ENCODE peak calls at places on chromosomes 7 and 10, in ten cellular contexts. One of them, this sample, is unnamed.

GRCh38 chr7:24922099-24922773 is 57.7 kb downstream of the OSBPL3 start:
- DNase-seq in AG04449: no peak
- DNase-seq in Panc1: no peak
- DNase-seq in fibroblast of pulmonary artery: no peak
- DNase-seq in Caco-2: no peak
- DNase-seq in GM13976: no peak
- DNase-seq in psoas muscle: no peak
- DNase-seq in GM12865: no peak
- DNase-seq in IMR-90: no peak
- DNase-seq in mesothelial cell of epicardium: no peak
- DNase-seq in this sample: no peak

GRCh38 chr7:24942226-24942625 is 37.8 kb downstream of the OSBPL3 start:
- DNase-seq in AG04449: no peak
- DNase-seq in IMR-90: no peak
- DNase-seq in mesothelial cell of epicardium: no peak
- DNase-seq in psoas muscle: no peak
- DNase-seq in GM13976: no peak
- DNase-seq in Caco-2: no peak
- DNase-seq in GM12865: no peak
- DNase-seq in Panc1: no peak
- DNase-seq in fibroblast of pulmonary artery: no peak
- DNase-seq in this sample: no peak

GRCh38 chr10:95785942-95786669 is 30.1 kb downstream of the ENTPD1 start:
- DNase-seq in fibroblast of pulmonary artery: no peak
- DNase-seq in Caco-2: no peak
- DNase-seq in GM13976: no peak
- DNase-seq in GM12865: peak; percentile 77
- DNase-seq in psoas muscle: no peak
- DNase-seq in mesothelial cell of epicardium: no peak
- DNase-seq in IMR-90: no peak
- DNase-seq in Panc1: no peak
- DNase-seq in AG04449: no peak
- DNase-seq in this sample: no peak

GRCh38 chr10:59896186-59896585 is 10.2 kb downstream of the CCDC6 start:
- DNase-seq in GM13976: no peak
- DNase-seq in AG04449: no peak
- DNase-seq in IMR-90: no peak
- DNase-seq in Caco-2: no peak
- DNase-seq in fibroblast of pulmonary artery: no peak
- DNase-seq in mesothelial cell of epicardium: no peak
- DNase-seq in Panc1: no peak
- DNase-seq in psoas muscle: no peak
- DNase-seq in GM12865: no peak
- DNase-seq in this sample: no peak

GRCh38 chr7:98372993-98373392 is 27.9 kb downstream of the BAIAP2L1 start:
- DNase-seq in GM13976: no peak
- DNase-seq in psoas muscle: no peak
- DNase-seq in fibroblast of pulmonary artery: peak; percentile 30
- DNase-seq in Caco-2: no peak
- DNase-seq in GM12865: no peak
- DNase-seq in mesothelial cell of epicardium: no peak
- DNase-seq in AG04449: peak; percentile 42
- DNase-seq in Panc1: no peak
- DNase-seq in IMR-90: peak; percentile 81
- DNase-seq in this sample: no peak

GRCh38 chr10:47421057-47421952 is 37.2 kb upstream of the ZNF488 start:
- DNase-seq in IMR-90: peak; percentile 91
- DNase-seq in Caco-2: peak; percentile 41
- DNase-seq in mesothelial cell of epicardium: no peak
- DNase-seq in GM13976: peak; percentile 4
- DNase-seq in psoas muscle: no peak
- DNase-seq in AG04449: no peak
- DNase-seq in Panc1: no peak
- DNase-seq in GM12865: no peak
- DNase-seq in fibroblast of pulmonary artery: peak; percentile 46
- DNase-seq in this sample: no peak

GRCh38 chr7:44565795-44566559 is 7.7 kb downstream of the DDX56 start:
- DNase-seq in mesothelial cell of epicardium: no peak
- DNase-seq in GM12865: no peak
- DNase-seq in fibroblast of pulmonary artery: no peak
- DNase-seq in Panc1: no peak
- DNase-seq in Caco-2: no peak
- DNase-seq in GM13976: no peak
- DNase-seq in IMR-90: no peak
- DNase-seq in AG04449: no peak
- DNase-seq in psoas muscle: no peak
- DNase-seq in this sample: no peak

GRCh38 chr10:63919576-63920279 is 398.5 kb downstream of the REEP3 start:
- DNase-seq in GM12865: no peak
- DNase-seq in IMR-90: no peak
- DNase-seq in AG04449: no peak
- DNase-seq in mesothelial cell of epicardium: no peak
- DNase-seq in GM13976: no peak
- DNase-seq in psoas muscle: no peak
- DNase-seq in fibroblast of pulmonary artery: no peak
- DNase-seq in Caco-2: no peak
- DNase-seq in Panc1: no peak
- DNase-seq in this sample: no peak

GRCh38 chr10:133391249-133391635 is 2.7 kb upstream of the MTG1 start:
- DNase-seq in GM13976: no peak
- DNase-seq in AG04449: no peak
- DNase-seq in psoas muscle: no peak
- DNase-seq in fibroblast of pulmonary artery: no peak
- DNase-seq in Caco-2: peak; percentile 10
- DNase-seq in mesothelial cell of epicardium: peak; percentile 29
- DNase-seq in IMR-90: no peak
- DNase-seq in GM12865: no peak
- DNase-seq in Panc1: no peak
- DNase-seq in this sample: no peak

GRCh38 chr10:17923728-17924127 is 28.0 kb upstream of the SLC39A12 start:
- DNase-seq in Caco-2: no peak
- DNase-seq in GM12865: no peak
- DNase-seq in AG04449: peak; percentile 65
- DNase-seq in psoas muscle: no peak
- DNase-seq in IMR-90: peak; percentile 95
- DNase-seq in mesothelial cell of epicardium: no peak
- DNase-seq in GM13976: no peak
- DNase-seq in fibroblast of pulmonary artery: peak; percentile 77
- DNase-seq in Panc1: no peak
- DNase-seq in this sample: no peak

DNA sequence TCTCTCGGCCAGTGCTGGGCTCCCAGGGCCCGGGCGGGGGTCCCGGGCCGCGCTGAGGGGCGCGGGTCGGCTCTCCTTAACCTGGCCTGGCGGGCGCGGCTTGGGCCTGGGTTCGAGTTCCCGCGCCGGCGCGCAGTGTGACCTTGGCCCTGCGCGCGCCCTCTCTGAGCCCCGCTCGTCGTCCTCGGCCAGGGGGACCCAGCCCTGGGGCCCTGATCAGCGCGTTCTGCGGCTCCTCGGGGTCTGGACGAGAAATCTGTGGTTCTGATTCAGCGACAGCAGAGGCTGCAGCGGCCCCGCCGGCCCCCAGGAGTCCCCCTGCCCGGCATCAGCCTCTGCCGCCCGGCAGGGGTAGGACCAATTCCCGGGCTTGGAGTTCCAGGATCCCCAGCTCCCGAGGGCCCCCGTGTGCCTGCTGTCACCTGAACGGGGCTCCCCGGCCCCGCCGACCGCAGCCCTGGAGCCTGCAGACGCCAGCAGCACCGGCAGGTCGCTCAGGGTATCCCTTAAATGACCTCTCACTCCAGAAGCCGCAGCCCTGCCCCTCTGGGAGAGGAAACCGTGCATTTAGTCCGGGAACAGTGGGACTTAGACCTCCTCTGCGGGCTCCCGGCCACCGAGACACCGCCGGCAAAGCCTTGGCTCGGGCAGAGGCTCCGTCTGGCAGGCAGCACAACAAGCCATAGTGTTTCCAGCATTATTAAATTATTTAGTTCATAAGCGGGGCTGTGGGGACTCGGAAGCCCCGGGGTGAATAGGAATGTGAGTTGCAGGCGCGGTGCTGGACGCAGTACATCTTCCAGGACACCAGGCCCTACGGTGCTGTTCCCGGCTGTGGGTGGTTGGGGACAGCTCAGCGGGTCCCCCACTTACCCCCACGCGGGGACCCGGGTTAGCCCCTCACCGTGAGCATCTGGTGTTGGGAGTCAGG is 572 bp downstream of the CHST12 start:
- DNase-seq in IMR-90: peak; percentile 21
- DNase-seq in AG04449: no peak
- DNase-seq in psoas muscle: peak; percentile 35
- DNase-seq in mesothelial cell of epicardium: peak; percentile 68
- DNase-seq in fibroblast of pulmonary artery: peak; percentile 35
- DNase-seq in GM12865: peak; percentile 46
- DNase-seq in Panc1: no peak
- DNase-seq in Caco-2: peak; percentile 55
- DNase-seq in GM13976: no peak
- DNase-seq in this sample: no peak
- TF ChIP-seq CTCF in IMR-90: no peak
- TF ChIP-seq CTCF in AG04449: peak; percentile 22
- TF ChIP-seq CTCF in psoas muscle: no peak
- TF ChIP-seq CTCF in mesothelial cell of epicardium: peak; percentile 24
- TF ChIP-seq CTCF in fibroblast of pulmonary artery: peak; percentile 3
- TF ChIP-seq CTCF in GM12865: no peak
- TF ChIP-seq CTCF in Panc1: no peak
- TF ChIP-seq CTCF in Caco-2: peak; percentile 19
- TF ChIP-seq CTCF in GM13976: no peak
- TF ChIP-seq CTCF in this sample: no peak

DNA sequence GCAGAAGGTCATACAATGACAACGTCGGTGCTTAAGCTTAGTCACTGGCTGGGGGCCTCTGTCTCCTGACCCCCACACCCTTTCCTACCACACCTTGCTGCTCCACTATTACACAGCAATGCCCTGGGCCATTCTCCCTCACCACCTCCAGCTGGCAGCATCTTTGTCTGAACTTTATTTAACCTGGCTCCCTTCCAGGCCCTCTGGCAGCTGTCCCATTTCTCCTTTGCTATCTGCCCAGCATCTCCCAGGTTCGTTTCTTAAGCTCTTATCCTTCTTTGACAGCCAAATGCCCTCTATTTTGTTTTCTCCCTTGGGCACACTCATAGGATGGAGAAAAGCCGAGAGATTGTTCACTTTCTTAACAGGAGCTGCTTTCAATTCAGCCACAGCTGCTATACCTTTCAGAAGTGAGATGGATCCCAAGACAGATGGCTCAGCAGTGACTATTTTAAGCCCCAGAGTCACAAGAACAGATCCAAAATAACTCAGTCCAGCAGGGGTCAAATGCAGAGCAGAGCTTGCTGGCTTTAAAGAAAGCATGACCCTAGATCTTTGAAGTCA is 1277.1 kb upstream of the AUTS2 start:
- DNase-seq in Panc1: no peak
- DNase-seq in IMR-90: no peak
- DNase-seq in mesothelial cell of epicardium: peak; percentile 77
- DNase-seq in AG04449: no peak
- DNase-seq in GM12865: no peak
- DNase-seq in GM13976: no peak
- DNase-seq in Caco-2: no peak
- DNase-seq in fibroblast of pulmonary artery: no peak
- DNase-seq in psoas muscle: peak; percentile 50
- DNase-seq in this sample: no peak
- TF ChIP-seq CTCF in Panc1: no peak
- TF ChIP-seq CTCF in IMR-90: no peak
- TF ChIP-seq CTCF in mesothelial cell of epicardium: no peak
- TF ChIP-seq CTCF in AG04449: no peak
- TF ChIP-seq CTCF in GM12865: no peak
- TF ChIP-seq CTCF in GM13976: no peak
- TF ChIP-seq CTCF in Caco-2: no peak
- TF ChIP-seq CTCF in fibroblast of pulmonary artery: no peak
- TF ChIP-seq CTCF in psoas muscle: no peak
- TF ChIP-seq CTCF in this sample: no peak

DNA sequence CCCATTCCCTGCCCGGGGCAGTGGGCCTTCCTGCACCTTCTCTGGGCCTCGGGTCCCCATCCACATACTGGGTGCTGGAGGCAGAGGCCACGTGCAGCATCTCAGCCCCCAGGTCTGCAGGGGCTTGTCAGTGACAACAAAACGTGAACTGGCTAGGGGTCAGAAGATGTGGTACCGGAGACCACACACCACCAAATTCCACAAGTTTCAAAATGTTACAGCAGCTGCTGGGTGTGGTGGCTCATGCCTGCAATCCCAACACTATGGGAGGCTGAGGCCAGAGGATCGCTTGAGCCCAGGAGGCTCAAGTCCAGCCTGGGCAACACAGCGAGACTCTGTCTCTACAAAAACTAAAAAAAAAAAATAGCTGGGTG is 62.1 kb upstream of the DNAAF5 start:
- DNase-seq in psoas muscle: no peak
- DNase-seq in IMR-90: no peak
- DNase-seq in Caco-2: no peak
- DNase-seq in Panc1: no peak
- DNase-seq in GM12865: no peak
- DNase-seq in fibroblast of pulmonary artery: no peak
- DNase-seq in mesothelial cell of epicardium: no peak
- DNase-seq in GM13976: no peak
- DNase-seq in AG04449: no peak
- DNase-seq in this sample: no peak
- TF ChIP-seq CTCF in psoas muscle: no peak
- TF ChIP-seq CTCF in IMR-90: no peak
- TF ChIP-seq CTCF in Caco-2: no peak
- TF ChIP-seq CTCF in Panc1: no peak
- TF ChIP-seq CTCF in GM12865: no peak
- TF ChIP-seq CTCF in fibroblast of pulmonary artery: no peak
- TF ChIP-seq CTCF in mesothelial cell of epicardium: no peak
- TF ChIP-seq CTCF in GM13976: no peak
- TF ChIP-seq CTCF in AG04449: no peak
- TF ChIP-seq CTCF in this sample: no peak

GRCh38 chr7:29091121-29091601 is 55.2 kb downstream of the CPVL start:
- DNase-seq in fibroblast of pulmonary artery: peak; percentile 37
- DNase-seq in AG04449: no peak
- DNase-seq in GM12865: no peak
- DNase-seq in psoas muscle: peak; percentile 21
- DNase-seq in mesothelial cell of epicardium: no peak
- DNase-seq in Panc1: no peak
- DNase-seq in Caco-2: no peak
- DNase-seq in IMR-90: no peak
- DNase-seq in GM13976: peak; percentile 16
- DNase-seq in this sample: peak; percentile 21

GRCh38 chr7:29095666-29096560 is 50.4 kb downstream of the CPVL start:
- DNase-seq in IMR-90: no peak
- DNase-seq in psoas muscle: no peak
- DNase-seq in Panc1: no peak
- DNase-seq in fibroblast of pulmonary artery: no peak
- DNase-seq in AG04449: no peak
- DNase-seq in mesothelial cell of epicardium: no peak
- DNase-seq in GM12865: no peak
- DNase-seq in Caco-2: no peak
- DNase-seq in GM13976: no peak
- DNase-seq in this sample: no peak

GRCh38 chr7:29087840-29088169 is 58.5 kb downstream of the CPVL start:
- DNase-seq in GM13976: no peak
- DNase-seq in fibroblast of pulmonary artery: no peak
- DNase-seq in IMR-90: no peak
- DNase-seq in AG04449: no peak
- DNase-seq in psoas muscle: no peak
- DNase-seq in mesothelial cell of epicardium: no peak
- DNase-seq in GM12865: no peak
- DNase-seq in Panc1: no peak
- DNase-seq in Caco-2: no peak
- DNase-seq in this sample: no peak

GRCh38 chr7:29086545-29086944 is 59.8 kb downstream of the CPVL start:
- DNase-seq in mesothelial cell of epicardium: no peak
- DNase-seq in Panc1: no peak
- DNase-seq in GM12865: no peak
- DNase-seq in Caco-2: no peak
- DNase-seq in IMR-90: no peak
- DNase-seq in psoas muscle: no peak
- DNase-seq in AG04449: no peak
- DNase-seq in GM13976: no peak
- DNase-seq in fibroblast of pulmonary artery: no peak
- DNase-seq in this sample: no peak

GRCh38 chr7:29091722-29092121 is 54.6 kb downstream of the CPVL start:
- DNase-seq in mesothelial cell of epicardium: no peak
- DNase-seq in IMR-90: no peak
- DNase-seq in GM13976: peak; percentile 77
- DNase-seq in AG04449: no peak
- DNase-seq in psoas muscle: no peak
- DNase-seq in fibroblast of pulmonary artery: peak; percentile 9
- DNase-seq in GM12865: peak; percentile 60
- DNase-seq in Panc1: no peak
- DNase-seq in Caco-2: no peak
- DNase-seq in this sample: peak; percentile 81
- TF ChIP-seq CTCF in mesothelial cell of epicardium: no peak
- TF ChIP-seq CTCF in IMR-90: no peak
- TF ChIP-seq CTCF in GM13976: no peak
- TF ChIP-seq CTCF in AG04449: no peak
- TF ChIP-seq CTCF in psoas muscle: peak; percentile 11
- TF ChIP-seq CTCF in fibroblast of pulmonary artery: no peak
- TF ChIP-seq CTCF in GM12865: peak; percentile 19
- TF ChIP-seq CTCF in Panc1: no peak
- TF ChIP-seq CTCF in Caco-2: no peak
- TF ChIP-seq CTCF in this sample: no peak